ENCODE peak calls at places on chromosome 22, in four cellular contexts. T, K, Z and B are unnamed samples.
A peak's percentile ranks its signal among the peaks of the same experiment; 100 is the strongest.

GRCh38 chr22:26860233-26860765 is 202.9 kb downstream of the MIAT start:
- DNase-seq in T (no peak), K (no peak), Z (no peak), B (no peak)

GRCh38 chr22:28582806-28583205 is 96.8 kb downstream of the TTC28 start:
- DNase-seq in K (no peak), Z (no peak), T (peak; percentile 53), B (no peak)

GRCh38 chr22:24926849-24927579 is 19.5 kb downstream of the LHFPL7 start:
- DNase-seq in T (no peak), Z (no peak), K (no peak), B (no peak)

GRCh38 chr22:36445158-36445668 is 36.2 kb downstream of the TXN2 start:
- DNase-seq in Z (no peak), T (peak; percentile 66), K (no peak), B (no peak)

GRCh38 chr22:29987143-29987542 is 93.1 kb upstream of the HORMAD2 start:
- DNase-seq in T (no peak), Z (no peak), K (no peak), B (no peak)

GRCh38 chr22:36933629-36934028 is 20.2 kb downstream of the CSF2RB start:
- DNase-seq in Z (no peak), T (no peak), K (no peak), B (no peak)

GRCh38 chr22:17152340-17152739 is 6.7 kb downstream of the HDHD5 start:
- DNase-seq in T (no peak), Z (no peak), K (no peak), B (no peak)

GRCh38 chr22:35258144-35258988 is 1.1 kb downstream of the HMGXB4 start:
- DNase-seq in T (no peak), K (no peak), Z (no peak), B (no peak)

GRCh38 chr22:23478175-23478574 is 101.9 kb downstream of the IGLL1 start:
- DNase-seq in K (no peak), Z (no peak), T (no peak), B (no peak)

GRCh38 chr22:27775087-27775697 is 26.4 kb downstream of the MN1 start:
- DNase-seq in K (no peak), Z (no peak), T (no peak), B (no peak)

GRCh38 chr22:35882226-35883027 is 146.2 kb downstream of the RBFOX2 start:
- DNase-seq in T (no peak), K (no peak), Z (no peak), B (no peak)

GRCh38 chr22:31923166-31923565 is 21.2 kb upstream of the YWHAH start:
- DNase-seq in Z (no peak), K (no peak), T (no peak), B (no peak)

GRCh38 chr22:27139935-27140493 is 482.6 kb downstream of the MIAT start:
- DNase-seq in K (no peak), T (peak; percentile 53), Z (no peak), B (no peak)

GRCh38 chr22:39205344-39206021 is 39.3 kb downstream of the PDGFB start:
- DNase-seq in T (no peak), Z (no peak), K (no peak), B (no peak)

GRCh38 chr22:40238425-40239344 is 61.0 kb downstream of the TNRC6B start:
- DNase-seq in K (no peak), Z (no peak), T (peak; percentile 41), B (no peak)